ENCODE peak calls at places on chromosomes 12 and 14, in five cellular contexts. W is IMR-90, P is HFFc6, M is left lung, U is AG10803. Y is an unnamed sample.

GRCh38 chr14:106564058-106564643 is 1037.8 kb downstream of the TMEM121 start:
- DNase-seq in P (no peak), M (no peak), U (no peak), W (no peak), Y (no peak)

GRCh38 chr12:102504280-102504679 is 23.9 kb upstream of the IGF1 start:
- DNase-seq in P (no peak), U (no peak), W (no peak), M (no peak), Y (no peak)

GRCh38 chr12:68224613-68225285 is 861 bp downstream of the IL26 start:
- DNase-seq in W (peak), U (peak), P (peak), M (no peak), Y (no peak)

GRCh38 chr12:2092890-2093289 is 40.1 kb downstream of the CACNA1C start:
- DNase-seq in W (peak), U (peak), M (no peak), P (peak), Y (no peak)

GRCh38 chr14:96038558-96038919 is 623 bp upstream of the C14orf132 start:
- DNase-seq in U (no peak), W (no peak), P (no peak), M (no peak), Y (no peak)

GRCh38 chr12:45681469-45681868 is 48.0 kb upstream of the ARID2 start:
- DNase-seq in P (no peak), W (peak), M (no peak), U (no peak), Y (no peak)

GRCh38 chr12:21649034-21649433 is 8.6 kb downstream of the LDHB start:
- DNase-seq in P (no peak), U (no peak), M (no peak), W (no peak), Y (no peak)

GRCh38 chr14:31560759-31561154 is 447 bp upstream of the NUBPL start:
- DNase-seq in U (no peak), M (no peak), P (no peak), W (no peak), Y (no peak)

GRCh38 chr14:77011226-77011762 is 17.2 kb downstream of the IRF2BPL start:
- DNase-seq in W (no peak), U (no peak), M (no peak), P (no peak), Y (no peak)

GRCh38 chr12:23757541-23757962 is 191.9 kb downstream of the SOX5 start:
- DNase-seq in P (no peak), U (no peak), W (no peak), M (no peak), Y (no peak)

GRCh38 chr12:14769462-14769836 is 33.8 kb downstream of the WBP11 start:
- DNase-seq in U (peak), P (no peak), W (peak), M (peak), Y (no peak)

GRCh38 chr14:34536951-34537676 is 2.4 kb downstream of the EAPP start:
- DNase-seq in W (peak), P (peak), M (no peak), U (peak), Y (no peak)

GRCh38 chr14:103296987-103297386 is 37.0 kb upstream of the EIF5 start:
- DNase-seq in M (no peak), U (no peak), W (no peak), P (no peak), Y (no peak)

GRCh38 chr14:93085916-93086315 is 29.8 kb downstream of the ITPK1 start:
- DNase-seq in M (peak), U (no peak), P (peak), W (no peak), Y (no peak)

GRCh38 chr14:23865502-23865901 is 88.1 kb upstream of the DHRS4 start:
- DNase-seq in W (no peak), M (no peak), P (no peak), U (no peak), Y (no peak)

GRCh38 chr12:12265571-12266388 is 1.1 kb downstream of the LRP6 start:
- DNase-seq in M (no peak), U (peak), P (peak), W (peak), Y (no peak)

GRCh38 chr12:2353281-2353680 is 300.5 kb downstream of the CACNA1C start:
- DNase-seq in W (no peak), P (no peak), U (no peak), M (no peak), Y (no peak)

DNA sequence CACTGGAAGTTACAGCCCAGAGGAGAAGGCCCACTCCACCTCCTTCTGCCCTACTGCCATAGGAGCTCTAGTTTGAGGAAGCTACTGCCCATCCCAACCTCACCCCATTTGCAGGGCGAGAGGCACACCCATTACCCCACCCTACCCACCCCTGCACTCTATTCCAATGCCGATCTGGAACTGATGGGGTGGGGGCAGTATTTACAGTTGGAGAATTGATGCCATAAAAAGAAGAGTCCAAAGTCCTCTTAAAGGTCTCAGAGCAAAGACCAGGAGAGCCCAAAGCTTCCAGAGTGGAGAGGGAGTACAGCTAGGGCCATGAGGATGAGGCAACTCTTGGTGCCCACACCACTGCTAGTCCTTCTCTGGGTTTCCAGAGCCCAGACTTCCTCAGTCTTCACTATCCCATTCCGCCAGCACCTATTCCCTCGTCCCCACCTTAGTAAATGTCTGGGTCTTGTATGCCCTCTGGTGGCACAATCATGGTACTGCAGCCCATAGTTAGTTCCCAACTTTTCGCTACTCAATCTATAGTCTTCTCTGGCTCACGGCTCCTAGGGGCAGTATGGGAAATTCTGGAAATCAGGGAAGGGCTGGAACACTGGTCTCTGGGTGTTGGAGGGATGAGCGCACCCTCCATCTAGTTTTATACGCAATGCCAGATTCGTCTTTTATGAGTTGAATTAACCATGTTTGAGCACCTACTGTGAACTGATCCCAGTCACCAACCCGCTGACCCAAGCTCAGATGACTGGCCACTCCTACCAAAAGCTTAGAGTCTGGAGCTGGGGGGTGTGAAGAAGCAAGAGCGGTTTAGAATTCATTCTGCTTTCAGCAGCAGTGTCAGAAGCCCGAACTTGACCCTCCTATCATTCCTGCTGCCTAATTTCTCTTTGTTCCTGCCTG is 6.9 kb upstream of the ADCY6 start:
- DNase-seq in M (no peak), P (peak), W (peak), U (peak), Y (no peak)
- TF ChIP-seq CTCF in M (peak), P (peak), W (peak), U (peak), Y (peak)

DNA sequence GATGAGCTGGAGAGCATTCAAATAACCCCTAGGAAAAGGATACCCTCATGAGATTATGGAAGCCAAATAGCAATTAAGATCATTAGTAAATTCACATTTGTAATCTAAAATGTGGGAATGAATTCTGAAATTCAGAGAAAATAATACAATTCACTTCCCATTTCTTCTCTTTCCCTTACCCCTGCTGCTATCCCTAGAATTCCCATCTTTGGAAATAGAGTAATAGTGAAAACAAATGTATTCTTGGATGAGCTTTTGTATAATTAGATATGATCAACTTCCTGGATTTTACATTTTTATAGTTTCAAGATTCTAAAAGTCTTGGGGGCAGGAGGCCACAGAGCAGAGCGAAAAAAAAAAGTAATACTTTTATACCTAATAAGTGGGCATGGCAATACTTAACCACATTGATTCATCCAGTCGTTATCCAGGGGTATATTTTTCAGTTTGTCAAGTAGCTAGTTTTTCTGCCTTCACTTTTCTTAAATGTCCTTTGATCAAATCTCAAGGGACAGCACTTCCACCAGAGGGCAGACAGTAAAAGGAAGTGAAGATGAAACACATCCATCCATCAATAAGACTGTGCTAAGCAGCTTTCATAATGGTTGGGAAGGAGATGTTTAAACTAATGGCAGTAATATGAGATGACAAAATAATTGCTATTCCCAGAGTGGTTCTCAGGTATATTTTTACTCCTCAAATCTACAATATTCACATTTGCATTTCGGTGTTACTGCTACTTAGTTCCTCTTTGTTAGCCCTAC is 401.3 kb downstream of the DIO2 start:
- DNase-seq in P (no peak), U (no peak), M (no peak), W (peak), Y (no peak)
- TF ChIP-seq CTCF in P (peak), U (no peak), M (no peak), W (peak), Y (peak)

GRCh38 chr14:72420749-72421452 is 473.0 kb downstream of the DPF3 start:
- DNase-seq in W (peak), U (peak), M (no peak), P (peak), Y (no peak)

GRCh38 chr14:72416081-72416849 is 477.6 kb downstream of the DPF3 start:
- DNase-seq in U (no peak), M (no peak), P (no peak), W (no peak), Y (no peak)

GRCh38 chr14:72419226-72419625 is 474.7 kb downstream of the DPF3 start:
- DNase-seq in U (no peak), M (no peak), P (no peak), W (no peak), Y (no peak)

GRCh38 chr14:72416892-72417291 is 477.0 kb downstream of the DPF3 start:
- DNase-seq in P (no peak), U (no peak), W (no peak), M (no peak), Y (no peak)
- TF ChIP-seq CTCF in P (no peak), U (no peak), W (no peak), M (no peak), Y (no peak)

DNA sequence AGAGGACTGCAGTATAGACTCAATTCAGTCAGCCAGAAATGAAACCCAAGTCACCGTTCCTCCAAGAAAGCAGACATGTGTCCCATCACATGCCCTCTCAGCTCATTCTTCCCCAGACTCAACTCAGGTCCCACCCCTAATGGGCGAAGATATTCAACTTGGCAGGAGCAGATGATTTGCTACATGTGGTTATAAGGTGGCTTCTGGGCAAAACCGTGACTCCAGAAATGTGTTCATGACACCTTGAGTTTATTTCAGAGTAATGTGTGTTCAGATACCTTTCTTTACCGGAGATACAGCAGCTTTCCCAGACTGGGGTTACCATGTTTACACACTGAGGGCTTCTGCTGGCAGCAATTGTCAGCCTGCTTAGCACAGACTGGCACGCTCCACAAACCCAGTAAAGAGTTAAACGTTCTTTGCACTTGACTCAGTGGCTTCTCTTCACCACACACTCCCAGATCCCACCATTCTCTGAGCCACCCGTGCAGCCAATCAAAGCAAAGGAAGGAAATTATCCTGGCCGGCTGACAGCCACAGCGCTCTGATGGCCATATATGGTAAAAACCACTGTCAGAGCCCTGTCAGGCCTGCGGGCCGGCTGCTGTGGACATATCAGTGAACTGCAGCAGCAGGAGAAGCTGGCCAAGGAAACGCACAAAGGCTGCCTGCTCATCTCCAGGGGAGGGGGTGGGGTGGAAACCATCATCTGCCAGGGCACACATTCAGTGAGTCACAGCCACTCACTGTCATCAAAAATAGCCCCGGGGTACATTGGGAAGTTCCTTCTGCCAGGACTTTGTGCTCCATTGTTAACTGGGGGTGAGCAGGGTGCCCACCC is 39.9 kb downstream of the CORO1C start:
- DNase-seq in W (peak), M (peak), P (peak), U (peak), Y (peak)
- TF ChIP-seq CTCF in W (peak), M (peak), P (peak), U (peak), Y (peak)

DNA sequence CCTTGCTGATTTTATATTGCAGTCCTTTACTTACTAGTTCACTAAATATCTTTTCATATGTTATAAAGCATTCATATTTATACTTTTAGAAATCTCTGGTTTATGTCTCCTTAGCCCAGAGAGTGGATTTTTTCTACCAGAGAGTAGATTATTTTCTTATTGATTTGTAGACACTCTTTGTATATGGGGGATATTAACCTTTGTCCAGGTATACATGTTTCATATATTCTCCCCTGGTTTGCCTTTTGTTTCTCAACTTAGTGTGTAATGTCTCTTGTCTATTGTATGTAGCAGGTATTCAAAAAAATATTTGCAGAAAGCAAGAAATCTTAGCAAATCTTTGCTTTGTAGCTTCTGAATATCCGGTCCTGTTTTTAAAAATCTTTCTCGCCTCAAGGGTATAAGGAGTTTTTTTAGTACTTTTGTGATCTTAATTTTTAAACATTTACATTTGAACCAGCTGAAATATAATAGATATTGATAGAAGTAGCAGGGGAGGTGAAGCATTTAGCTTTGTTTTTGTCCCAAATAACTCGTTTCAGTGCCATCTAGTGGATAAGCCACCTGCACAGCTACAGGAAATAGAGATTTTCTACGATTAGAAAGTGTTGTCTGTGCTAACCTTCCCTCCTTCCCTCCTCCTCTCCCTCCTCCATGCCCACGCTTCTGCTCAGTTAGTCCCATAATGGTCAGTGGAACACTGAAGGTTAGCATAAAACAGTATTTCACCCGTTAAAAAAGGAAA is 97.0 kb downstream of the PHETA1 start:
- DNase-seq in M (no peak), P (no peak), U (no peak), W (no peak), Y (no peak)
- TF ChIP-seq CTCF in M (no peak), P (peak), U (peak), W (peak), Y (peak)

GRCh38 chr14:47678157-47678556 is 2.8 kb upstream of the MDGA2 start:
- DNase-seq in M (no peak), P (no peak), U (no peak), W (no peak), Y (no peak)
- TF ChIP-seq CTCF in M (no peak), P (no peak), U (no peak), W (no peak), Y (no peak)